ENCODE peak calls at places on chromosomes 11 and 22, in five cellular contexts. I is tibial nerve, K is germinal center, Y is ACHN, R is K562. H is an unnamed sample.

GRCh38 chr11:44709966-44710365 is 16.8 kb upstream of the TSPAN18 start:
- DNase-seq in I (no peak), K (no peak), Y (no peak), R (no peak), H (no peak)

GRCh38 chr11:111378773-111379499 is at the start of gene POU2AF1:
- DNase-seq in I (no peak), K (peak; percentile 83), Y (no peak), R (no peak), H (no peak)

GRCh38 chr11:134037093-134037908 is 31.6 kb upstream of the JAM3 start:
- DNase-seq in I (peak; percentile 58), K (peak; percentile 38), Y (peak; percentile 42), R (peak; percentile 63), H (peak; percentile 70)

GRCh38 chr22:17732251-17732854 is 41.9 kb downstream of the BID start:
- DNase-seq in I (no peak), K (no peak), Y (no peak), R (no peak), H (no peak)

GRCh38 chr11:17138562-17138961 is 61.1 kb upstream of the RPS13 start:
- DNase-seq in I (no peak), K (no peak), Y (no peak), R (no peak), H (no peak)

GRCh38 chr22:45202333-45203149 is 38.2 kb downstream of the KIAA0930 start:
- DNase-seq in I (no peak), K (no peak), Y (no peak), R (no peak), H (peak; percentile 51)

GRCh38 chr22:40177738-40178416 is at the start of gene TNRC6B:
- DNase-seq in I (peak; percentile 43), K (peak; percentile 83), Y (peak; percentile 97), R (peak; percentile 66), H (peak; percentile 83)

GRCh38 chr11:82995754-82996398 is 75.8 kb downstream of the RAB30 start:
- DNase-seq in I (no peak), K (no peak), Y (no peak), R (no peak), H (no peak)

GRCh38 chr11:62401356-62401755 is 17.5 kb upstream of the SCGB1A1 start:
- DNase-seq in I (no peak), K (no peak), Y (no peak), R (no peak), H (no peak)

GRCh38 chr11:113184498-113184897 is 129.9 kb upstream of the TTC12 start:
- DNase-seq in I (no peak), K (no peak), Y (no peak), R (no peak), H (no peak)

GRCh38 chr22:43298062-43298801 is 44.9 kb downstream of the SCUBE1 start:
- DNase-seq in I (no peak), K (no peak), Y (no peak), R (peak; percentile 27), H (no peak)

GRCh38 chr11:46826310-46827044 is 19.6 kb downstream of the CKAP5 start:
- DNase-seq in I (peak; percentile 67), K (peak; percentile 74), Y (peak; percentile 80), R (peak; percentile 80), H (peak; percentile 67)

GRCh38 chr11:100719809-100720221 is 32.7 kb downstream of the ARHGAP42 start:
- DNase-seq in I (peak; percentile 51), K (no peak), Y (peak; percentile 76), R (no peak), H (no peak)

GRCh38 chr22:47686594-47687363 is 924.3 kb downstream of the TBC1D22A start:
- DNase-seq in I (no peak), K (no peak), Y (no peak), R (no peak), H (no peak)

GRCh38 chr22:29705651-29706050 is 14.2 kb upstream of the CABP7 start:
- DNase-seq in I (no peak), K (no peak), Y (no peak), R (no peak), H (no peak)

GRCh38 chr11:11558352-11558751 is 63.5 kb downstream of the GALNT18 start:
- DNase-seq in I (no peak), K (no peak), Y (no peak), R (no peak), H (no peak)

GRCh38 chr22:49724893-49725489 is 102.7 kb downstream of the BRD1 start:
- DNase-seq in I (no peak), K (peak; percentile 82), Y (peak; percentile 65), R (peak; percentile 77), H (no peak)

GRCh38 chr11:66970808-66971442 is 4.2 kb upstream of the C11orf86 start:
- DNase-seq in I (peak; percentile 43), K (no peak), Y (peak; percentile 97), R (no peak), H (no peak)

GRCh38 chr11:121309688-121310087 is 17.1 kb downstream of the SC5D start:
- DNase-seq in I (no peak), K (no peak), Y (no peak), R (no peak), H (no peak)

GRCh38 chr11:130666781-130667251 is 218.4 kb downstream of the ADAMTS15 start:
- DNase-seq in I (no peak), K (no peak), Y (peak; percentile 6), R (no peak), H (no peak)

GRCh38 chr11:6387811-6388599 is 2.3 kb upstream of the SMPD1 start:
- DNase-seq in I (no peak), K (no peak), Y (peak; percentile 80), R (no peak), H (no peak)